ENCODE peak calls at places on chromosome 2, in nine cellular contexts. One of them, this sample, is unnamed.
A peak's percentile ranks its signal among the peaks of the same experiment; 100 is the strongest.

GRCh38 chr2:210965472-210965871 is 409.1 kb downstream of the CPS1 start:
- DNase-seq in sigmoid colon: no peak
- DNase-seq in transverse colon: no peak
- DNase-seq in Panc1: no peak
- DNase-seq in K562: no peak
- DNase-seq in GM23338: no peak
- DNase-seq in HepG2: no peak
- DNase-seq in breast epithelium: no peak
- DNase-seq in upper lobe of left lung: no peak
- DNase-seq in this sample: no peak

GRCh38 chr2:218285604-218286003 is 6.7 kb downstream of the TMBIM1 start:
- DNase-seq in K562: no peak
- DNase-seq in transverse colon: no peak
- DNase-seq in upper lobe of left lung: peak; percentile 86
- DNase-seq in Panc1: no peak
- DNase-seq in GM23338: no peak
- DNase-seq in sigmoid colon: peak; percentile 93
- DNase-seq in HepG2: no peak
- DNase-seq in breast epithelium: peak; percentile 89
- DNase-seq in this sample: no peak

GRCh38 chr2:60512063-60512622 is 41.3 kb downstream of the BCL11A start:
- DNase-seq in GM23338: no peak
- DNase-seq in HepG2: no peak
- DNase-seq in sigmoid colon: no peak
- DNase-seq in K562: no peak
- DNase-seq in transverse colon: no peak
- DNase-seq in Panc1: no peak
- DNase-seq in upper lobe of left lung: no peak
- DNase-seq in breast epithelium: no peak
- DNase-seq in this sample: no peak

GRCh38 chr2:170177950-170178781 is at the start of gene MYO3B:
- DNase-seq in transverse colon: no peak
- DNase-seq in breast epithelium: no peak
- DNase-seq in Panc1: no peak
- DNase-seq in GM23338: no peak
- DNase-seq in upper lobe of left lung: no peak
- DNase-seq in HepG2: no peak
- DNase-seq in sigmoid colon: no peak
- DNase-seq in K562: no peak
- DNase-seq in this sample: no peak

GRCh38 chr2:162071016-162071415 is 3.0 kb downstream of the DPP4 start:
- DNase-seq in sigmoid colon: no peak
- DNase-seq in breast epithelium: no peak
- DNase-seq in K562: no peak
- DNase-seq in transverse colon: no peak
- DNase-seq in HepG2: no peak
- DNase-seq in Panc1: no peak
- DNase-seq in upper lobe of left lung: no peak
- DNase-seq in GM23338: no peak
- DNase-seq in this sample: no peak

GRCh38 chr2:164840930-164841718 is 499 bp downstream of the COBLL1 start:
- DNase-seq in K562: peak; percentile 34
- DNase-seq in breast epithelium: peak; percentile 53
- DNase-seq in HepG2: peak; percentile 82
- DNase-seq in Panc1: no peak
- DNase-seq in upper lobe of left lung: peak; percentile 68
- DNase-seq in sigmoid colon: peak; percentile 85
- DNase-seq in GM23338: peak; percentile 85
- DNase-seq in transverse colon: peak; percentile 81
- DNase-seq in this sample: no peak

GRCh38 chr2:180523629-180524340 is 456.6 kb upstream of the UBE2E3 start:
- DNase-seq in upper lobe of left lung: no peak
- DNase-seq in HepG2: no peak
- DNase-seq in breast epithelium: no peak
- DNase-seq in K562: no peak
- DNase-seq in transverse colon: no peak
- DNase-seq in sigmoid colon: no peak
- DNase-seq in GM23338: no peak
- DNase-seq in Panc1: no peak
- DNase-seq in this sample: no peak

GRCh38 chr2:202479090-202479489 is 103.0 kb downstream of the BMPR2 start:
- DNase-seq in GM23338: no peak
- DNase-seq in HepG2: no peak
- DNase-seq in transverse colon: no peak
- DNase-seq in upper lobe of left lung: no peak
- DNase-seq in sigmoid colon: no peak
- DNase-seq in K562: no peak
- DNase-seq in breast epithelium: no peak
- DNase-seq in Panc1: no peak
- DNase-seq in this sample: no peak

GRCh38 chr2:31335921-31336570 is 78.5 kb downstream of the XDH start:
- DNase-seq in sigmoid colon: no peak
- DNase-seq in transverse colon: no peak
- DNase-seq in breast epithelium: peak; percentile 83
- DNase-seq in HepG2: no peak
- DNase-seq in K562: no peak
- DNase-seq in upper lobe of left lung: no peak
- DNase-seq in Panc1: no peak
- DNase-seq in GM23338: no peak
- DNase-seq in this sample: peak; percentile 91

GRCh38 chr2:31333046-31333445 is 81.5 kb downstream of the XDH start:
- DNase-seq in sigmoid colon: no peak
- DNase-seq in transverse colon: no peak
- DNase-seq in Panc1: no peak
- DNase-seq in GM23338: no peak
- DNase-seq in K562: no peak
- DNase-seq in upper lobe of left lung: no peak
- DNase-seq in HepG2: no peak
- DNase-seq in breast epithelium: no peak
- DNase-seq in this sample: no peak

GRCh38 chr2:31332521-31332920 is 82.0 kb downstream of the XDH start:
- DNase-seq in HepG2: no peak
- DNase-seq in K562: no peak
- DNase-seq in upper lobe of left lung: no peak
- DNase-seq in breast epithelium: no peak
- DNase-seq in Panc1: no peak
- DNase-seq in GM23338: no peak
- DNase-seq in transverse colon: no peak
- DNase-seq in sigmoid colon: no peak
- DNase-seq in this sample: no peak

GRCh38 chr2:31333527-31334183 is 80.9 kb downstream of the XDH start:
- DNase-seq in breast epithelium: peak; percentile 90
- DNase-seq in sigmoid colon: peak; percentile 79
- DNase-seq in upper lobe of left lung: peak; percentile 77
- DNase-seq in HepG2: peak; percentile 66
- DNase-seq in K562: peak; percentile 62
- DNase-seq in Panc1: peak; percentile 66
- DNase-seq in transverse colon: peak; percentile 83
- DNase-seq in GM23338: peak; percentile 96
- DNase-seq in this sample: peak; percentile 93

DNA sequence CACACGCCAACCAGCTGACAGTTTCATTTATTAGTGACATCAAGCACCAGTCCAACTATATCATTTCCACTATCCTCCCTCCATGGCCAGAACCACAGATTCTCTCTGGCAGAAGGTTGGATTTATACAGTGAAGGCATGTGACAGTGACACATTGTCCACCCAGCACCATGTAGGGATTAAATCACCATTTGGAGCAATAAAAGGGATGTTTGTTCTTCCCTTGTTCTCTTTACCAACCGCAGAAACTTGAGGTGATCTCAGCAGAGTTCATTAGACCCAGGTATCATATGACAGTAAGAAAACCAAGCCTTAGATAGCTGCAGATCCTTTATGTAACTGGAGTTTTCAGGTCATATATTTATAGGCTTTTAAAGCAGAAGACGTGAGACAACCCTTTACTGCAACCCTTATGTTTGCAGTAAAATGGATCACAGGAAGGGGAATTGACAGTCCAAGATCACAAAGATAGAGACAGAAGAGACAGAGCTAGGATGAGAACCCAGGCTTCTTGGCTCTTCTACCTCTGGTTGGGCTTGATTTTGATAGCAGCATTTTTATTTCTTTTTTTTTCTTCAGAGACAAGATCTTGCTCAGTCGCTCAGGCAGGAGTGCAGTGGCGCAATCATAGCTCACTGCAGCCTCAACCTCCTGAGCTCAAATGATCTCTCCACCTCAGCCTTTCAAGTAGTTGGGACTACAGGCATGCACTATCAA is 80.1 kb downstream of the XDH start:
- DNase-seq in K562: no peak
- DNase-seq in Panc1: no peak
- DNase-seq in breast epithelium: no peak
- DNase-seq in sigmoid colon: no peak
- DNase-seq in HepG2: no peak
- DNase-seq in GM23338: no peak
- DNase-seq in upper lobe of left lung: no peak
- DNase-seq in transverse colon: no peak
- DNase-seq in this sample: peak; percentile 62
- TF ChIP-seq POLR2AphosphoS5 in K562: no peak
- TF ChIP-seq POLR2AphosphoS5 in Panc1: no peak
- TF ChIP-seq POLR2AphosphoS5 in breast epithelium: no peak
- TF ChIP-seq POLR2AphosphoS5 in sigmoid colon: no peak
- TF ChIP-seq POLR2AphosphoS5 in HepG2: no peak
- TF ChIP-seq POLR2AphosphoS5 in GM23338: no peak
- TF ChIP-seq POLR2AphosphoS5 in upper lobe of left lung: no peak
- TF ChIP-seq POLR2AphosphoS5 in transverse colon: no peak
- TF ChIP-seq POLR2AphosphoS5 in this sample: no peak

GRCh38 chr2:144332356-144333143 is 187.4 kb downstream of the ZEB2 start:
- DNase-seq in sigmoid colon: peak; percentile 90
- DNase-seq in Panc1: no peak
- DNase-seq in breast epithelium: peak; percentile 75
- DNase-seq in K562: peak; percentile 92
- DNase-seq in GM23338: peak; percentile 89
- DNase-seq in transverse colon: peak; percentile 91
- DNase-seq in HepG2: peak; percentile 72
- DNase-seq in upper lobe of left lung: peak; percentile 90
- DNase-seq in this sample: no peak

GRCh38 chr2:144333144-144333555 is 186.8 kb downstream of the ZEB2 start:
- DNase-seq in K562: no peak
- DNase-seq in upper lobe of left lung: no peak
- DNase-seq in transverse colon: no peak
- DNase-seq in HepG2: no peak
- DNase-seq in GM23338: peak; percentile 32
- DNase-seq in Panc1: no peak
- DNase-seq in sigmoid colon: no peak
- DNase-seq in breast epithelium: no peak
- DNase-seq in this sample: no peak

GRCh38 chr2:144330951-144331651 is 188.8 kb downstream of the ZEB2 start:
- DNase-seq in upper lobe of left lung: no peak
- DNase-seq in GM23338: peak; percentile 26
- DNase-seq in breast epithelium: no peak
- DNase-seq in HepG2: no peak
- DNase-seq in sigmoid colon: no peak
- DNase-seq in transverse colon: no peak
- DNase-seq in Panc1: no peak
- DNase-seq in K562: no peak
- DNase-seq in this sample: no peak

GRCh38 chr2:144329472-144329871 is 190.4 kb downstream of the ZEB2 start:
- DNase-seq in Panc1: no peak
- DNase-seq in K562: no peak
- DNase-seq in HepG2: no peak
- DNase-seq in GM23338: no peak
- DNase-seq in sigmoid colon: no peak
- DNase-seq in breast epithelium: no peak
- DNase-seq in transverse colon: no peak
- DNase-seq in upper lobe of left lung: no peak
- DNase-seq in this sample: no peak

DNA sequence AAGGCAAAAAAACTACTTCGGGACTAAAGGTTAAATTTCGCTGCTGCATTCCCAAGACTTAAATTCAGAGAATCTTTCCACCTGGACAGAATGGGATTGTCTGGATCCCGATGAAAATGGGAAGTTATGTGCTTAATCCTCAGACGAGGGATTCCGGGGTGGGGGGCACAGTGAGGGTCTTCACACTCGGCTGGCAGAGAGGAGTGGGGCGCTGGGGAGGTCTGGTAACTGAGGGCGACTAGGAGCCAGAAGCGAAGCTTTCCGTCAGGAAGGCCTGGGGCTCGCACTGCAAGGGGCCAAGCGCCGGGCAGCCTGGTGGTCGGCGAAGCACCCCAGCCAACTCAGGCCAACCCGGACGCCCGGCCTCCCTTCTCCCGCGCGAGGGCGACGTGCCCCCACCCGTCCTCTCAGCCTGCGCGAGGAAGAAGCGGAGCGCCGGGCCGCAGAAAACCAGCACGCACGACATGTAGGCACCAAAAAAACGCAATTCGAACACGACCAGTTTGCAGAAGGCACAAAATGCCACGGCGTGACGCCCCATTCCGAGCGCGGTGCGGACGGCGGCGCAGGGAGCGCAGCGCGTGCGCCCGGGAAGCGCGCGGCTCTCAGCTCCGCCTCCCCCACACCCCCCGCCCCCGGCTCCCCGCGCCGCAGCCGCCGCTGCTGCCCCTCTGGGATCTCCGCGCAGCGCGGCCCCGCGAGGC is 188.1 kb downstream of the ZEB2 start:
- DNase-seq in K562: peak; percentile 53
- DNase-seq in breast epithelium: no peak
- DNase-seq in sigmoid colon: peak; percentile 83
- DNase-seq in Panc1: no peak
- DNase-seq in upper lobe of left lung: peak; percentile 67
- DNase-seq in transverse colon: no peak
- DNase-seq in GM23338: peak; percentile 57
- DNase-seq in HepG2: no peak
- DNase-seq in this sample: no peak
- TF ChIP-seq CTCF in K562: peak; percentile 34
- TF ChIP-seq CTCF in breast epithelium: no peak
- TF ChIP-seq CTCF in sigmoid colon: no peak
- TF ChIP-seq CTCF in Panc1: peak; percentile 30
- TF ChIP-seq CTCF in upper lobe of left lung: peak; percentile 26
- TF ChIP-seq CTCF in transverse colon: no peak
- TF ChIP-seq CTCF in GM23338: peak; percentile 27
- TF ChIP-seq CTCF in HepG2: peak; percentile 60
- TF ChIP-seq CTCF in this sample: no peak

DNA sequence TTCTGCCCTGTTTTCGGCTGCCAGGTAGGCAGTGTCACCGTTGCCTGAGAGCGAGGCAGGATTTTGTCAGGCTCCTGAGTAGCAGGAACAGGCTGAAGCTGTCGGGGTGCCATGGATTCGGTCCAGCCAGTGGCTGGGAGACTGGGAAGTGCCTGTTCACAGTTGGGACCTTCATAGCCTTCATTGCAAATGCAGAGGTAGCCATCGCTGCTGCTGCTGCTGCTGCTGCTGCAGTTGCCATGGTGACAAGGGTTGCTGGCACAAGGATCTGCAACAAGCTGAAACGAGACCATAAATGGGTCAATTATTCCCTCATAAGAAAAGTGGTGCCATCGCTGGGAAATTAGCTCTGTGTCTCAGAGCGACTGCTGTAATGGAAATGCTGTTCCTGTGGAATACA is 122.7 kb downstream of the DNER start:
- DNase-seq in breast epithelium: no peak
- DNase-seq in K562: no peak
- DNase-seq in HepG2: no peak
- DNase-seq in sigmoid colon: no peak
- DNase-seq in transverse colon: no peak
- DNase-seq in upper lobe of left lung: no peak
- DNase-seq in Panc1: no peak
- DNase-seq in GM23338: no peak
- DNase-seq in this sample: no peak
- TF ChIP-seq POLR2AphosphoS5 in breast epithelium: no peak
- TF ChIP-seq POLR2AphosphoS5 in K562: no peak
- TF ChIP-seq POLR2AphosphoS5 in HepG2: no peak
- TF ChIP-seq POLR2AphosphoS5 in sigmoid colon: no peak
- TF ChIP-seq POLR2AphosphoS5 in transverse colon: no peak
- TF ChIP-seq POLR2AphosphoS5 in upper lobe of left lung: no peak
- TF ChIP-seq POLR2AphosphoS5 in Panc1: no peak
- TF ChIP-seq POLR2AphosphoS5 in GM23338: no peak
- TF ChIP-seq POLR2AphosphoS5 in this sample: no peak

GRCh38 chr2:239762106-239762505 is 263.0 kb downstream of the NDUFA10 start:
- DNase-seq in HepG2: no peak
- DNase-seq in K562: no peak
- DNase-seq in upper lobe of left lung: no peak
- DNase-seq in sigmoid colon: no peak
- DNase-seq in breast epithelium: no peak
- DNase-seq in Panc1: no peak
- DNase-seq in transverse colon: no peak
- DNase-seq in GM23338: no peak
- DNase-seq in this sample: no peak

GRCh38 chr2:239765911-239766310 is 259.2 kb downstream of the NDUFA10 start:
- DNase-seq in transverse colon: no peak
- DNase-seq in GM23338: no peak
- DNase-seq in upper lobe of left lung: no peak
- DNase-seq in HepG2: no peak
- DNase-seq in Panc1: no peak
- DNase-seq in breast epithelium: no peak
- DNase-seq in K562: no peak
- DNase-seq in sigmoid colon: peak; percentile 40
- DNase-seq in this sample: no peak

GRCh38 chr2:239765076-239765845 is 259.9 kb downstream of the NDUFA10 start:
- DNase-seq in K562: no peak
- DNase-seq in transverse colon: no peak
- DNase-seq in HepG2: no peak
- DNase-seq in breast epithelium: no peak
- DNase-seq in Panc1: no peak
- DNase-seq in GM23338: no peak
- DNase-seq in upper lobe of left lung: no peak
- DNase-seq in sigmoid colon: peak; percentile 51
- DNase-seq in this sample: no peak

GRCh38 chr2:239762742-239763269 is 262.3 kb downstream of the NDUFA10 start:
- DNase-seq in HepG2: no peak
- DNase-seq in upper lobe of left lung: no peak
- DNase-seq in K562: no peak
- DNase-seq in sigmoid colon: peak; percentile 28
- DNase-seq in transverse colon: no peak
- DNase-seq in Panc1: no peak
- DNase-seq in GM23338: no peak
- DNase-seq in breast epithelium: no peak
- DNase-seq in this sample: no peak

GRCh38 chr2:239763433-239764097 is 261.6 kb downstream of the NDUFA10 start:
- DNase-seq in breast epithelium: no peak
- DNase-seq in upper lobe of left lung: no peak
- DNase-seq in HepG2: no peak
- DNase-seq in GM23338: peak; percentile 20
- DNase-seq in sigmoid colon: peak; percentile 37
- DNase-seq in K562: no peak
- DNase-seq in Panc1: no peak
- DNase-seq in transverse colon: no peak
- DNase-seq in this sample: no peak
- TF ChIP-seq CTCF in breast epithelium: no peak
- TF ChIP-seq CTCF in upper lobe of left lung: no peak
- TF ChIP-seq CTCF in HepG2: peak; percentile 34
- TF ChIP-seq CTCF in GM23338: peak; percentile 38
- TF ChIP-seq CTCF in sigmoid colon: no peak
- TF ChIP-seq CTCF in K562: peak; percentile 4
- TF ChIP-seq CTCF in Panc1: no peak
- TF ChIP-seq CTCF in transverse colon: no peak
- TF ChIP-seq CTCF in this sample: no peak

This sample was measured in esophagus muscularis mucosa.